ENCODE peak calls at places on chromosomes 12 and 14, in nine cellular contexts. J, C, W, X, D, Y, T, Q and L are unnamed samples.

GRCh38 chr12:64895541-64895940 is 71.1 kb downstream of the TBC1D30 start:
- DNase-seq in C (no peak), J (no peak), Q (no peak), X (no peak), Y (no peak), W (peak), T (no peak), D (no peak), L (no peak)

GRCh38 chr12:107660861-107661415 is 24.7 kb upstream of the PWP1 start:
- DNase-seq in C (no peak), D (no peak), Y (no peak), J (no peak), W (no peak), Q (no peak), X (no peak), T (no peak), L (no peak)

GRCh38 chr12:124633269-124633953 is 66.0 kb upstream of the NCOR2 start:
- DNase-seq in Y (peak), W (no peak), D (no peak), J (no peak), X (no peak), Q (no peak), C (no peak), T (no peak), L (no peak)

GRCh38 chr12:52433501-52434095 is 573 bp downstream of the KRT75 start:
- DNase-seq in T (no peak), D (no peak), X (no peak), Q (no peak), Y (no peak), C (no peak), J (no peak), W (no peak), L (no peak)

GRCh38 chr12:21776242-21776641 is 1.7 kb upstream of the KCNJ8 start:
- DNase-seq in C (no peak), Y (no peak), X (no peak), W (no peak), J (peak), D (no peak), Q (no peak), T (no peak), L (no peak)

GRCh38 chr12:50589650-50590435 is 85.1 kb downstream of the DIP2B start:
- DNase-seq in Q (peak), J (no peak), D (no peak), X (no peak), W (peak), C (no peak), T (no peak), Y (no peak), L (no peak)

GRCh38 chr14:76500480-76500879 is 124.5 kb downstream of the ESRRB start:
- DNase-seq in W (no peak), X (no peak), J (no peak), C (no peak), T (no peak), D (peak), Y (no peak), Q (no peak), L (no peak)

GRCh38 chr14:45968037-45968436 is 683.5 kb downstream of the RPL10L start:
- DNase-seq in X (no peak), W (no peak), D (no peak), Q (no peak), C (no peak), Y (no peak), J (no peak), T (no peak), L (no peak)

GRCh38 chr12:130041983-130042812 is 120.1 kb upstream of the FZD10 start:
- DNase-seq in X (peak), W (no peak), C (peak), T (peak), J (peak), D (no peak), Q (no peak), Y (peak), L (peak)

GRCh38 chr12:32644455-32644854 is 34.6 kb upstream of the DNM1L start:
- DNase-seq in X (no peak), Y (no peak), J (no peak), D (no peak), W (no peak), Q (no peak), T (no peak), C (no peak), L (no peak)

GRCh38 chr12:124780752-124781685 is 82.6 kb downstream of the SCARB1 start:
- DNase-seq in J (no peak), T (no peak), X (no peak), Q (no peak), D (no peak), Y (no peak), C (no peak), W (no peak), L (no peak)

GRCh38 chr12:31523306-31523705 is 67.6 kb downstream of the DENND5B start:
- DNase-seq in Y (no peak), X (no peak), J (no peak), C (no peak), Q (no peak), W (no peak), T (no peak), D (no peak), L (no peak)

GRCh38 chr14:70303528-70304293 is 55.8 kb downstream of the COX16 start:
- DNase-seq in Q (no peak), T (no peak), J (no peak), Y (no peak), C (no peak), W (no peak), D (no peak), X (no peak), L (no peak)

GRCh38 chr12:55969356-55969755 is 2.7 kb downstream of the CDK2 start:
- DNase-seq in W (no peak), T (no peak), Y (no peak), C (no peak), X (no peak), D (no peak), Q (no peak), J (no peak), L (no peak)

GRCh38 chr14:101005447-101005846 is 101.9 kb upstream of the RTL1 start:
- DNase-seq in J (peak), Y (no peak), Q (no peak), T (no peak), W (no peak), D (peak), C (no peak), X (no peak), L (no peak)

GRCh38 chr14:89443002-89443660 is 26.1 kb upstream of the FOXN3 start:
- DNase-seq in J (no peak), W (no peak), X (no peak), T (no peak), D (no peak), C (no peak), Q (no peak), Y (no peak), L (no peak)

GRCh38 chr12:71556881-71557280 is 106.8 kb downstream of the ZFC3H1 start:
- DNase-seq in W (peak), T (no peak), J (no peak), Y (peak), C (no peak), D (no peak), X (no peak), Q (peak), L (no peak)

GRCh38 chr12:116171549-116171948 is 105.9 kb downstream of the MED13L start:
- DNase-seq in Y (no peak), D (no peak), Q (no peak), X (no peak), W (no peak), C (no peak), T (no peak), J (no peak), L (no peak)

GRCh38 chr14:59360923-59361794 is 104.0 kb downstream of the GPR135 start:
- DNase-seq in X (no peak), T (peak), J (peak), W (peak), Y (peak), C (no peak), Q (peak), D (peak), L (no peak)

GRCh38 chr12:132730353-132730752 is 19.7 kb downstream of the PGAM5 start:
- DNase-seq in T (no peak), X (no peak), C (no peak), D (no peak), Y (no peak), J (no peak), W (no peak), Q (no peak), L (no peak)